ENCODE peak calls at places on chromosomes 7 and 10, in five cellular contexts. X, F, V, Z and C are unnamed samples.

GRCh38 chr10:119533473-119533872 is 9.0 kb downstream of the RGS10 start:
- DNase-seq in Z (no peak), F (peak; percentile 35), V (no peak), X (no peak), C (no peak)

GRCh38 chr7:82985144-82985802 is 177.4 kb downstream of the PCLO start:
- DNase-seq in V (no peak), X (no peak), F (no peak), Z (no peak), C (no peak)

GRCh38 chr7:138842111-138842510 is 44.1 kb upstream of the ATP6V0A4 start:
- DNase-seq in F (no peak), V (no peak), X (peak; percentile 23), Z (no peak), C (no peak)

GRCh38 chr7:48636391-48637015 is 287.8 kb upstream of the CDC14C start:
- DNase-seq in X (peak; percentile 13), V (no peak), F (no peak), Z (no peak), C (no peak)

GRCh38 chr7:84658286-84658685 is 463.7 kb upstream of the SEMA3A start:
- DNase-seq in Z (no peak), V (no peak), F (no peak), X (no peak), C (no peak)

GRCh38 chr10:50857579-50857978 is 27.8 kb downstream of the A1CF start:
- DNase-seq in Z (no peak), V (no peak), F (no peak), X (peak; percentile 5), C (no peak)

GRCh38 chr10:102718220-102718619 is 3.8 kb downstream of the SFXN2 start:
- DNase-seq in V (no peak), X (no peak), Z (no peak), F (no peak), C (peak; percentile 44)

GRCh38 chr7:22287412-22287811 is 69.5 kb downstream of the RAPGEF5 start:
- DNase-seq in V (no peak), F (no peak), Z (no peak), X (no peak), C (no peak)

GRCh38 chr10:3173173-3173878 is 744 bp upstream of the PITRM1 start:
- DNase-seq in X (peak; percentile 82), Z (no peak), F (peak; percentile 90), V (peak; percentile 87), C (peak; percentile 16)

GRCh38 chr10:124746992-124747391 is 2.8 kb upstream of the FAM53B start:
- DNase-seq in Z (no peak), V (no peak), F (peak; percentile 44), X (no peak), C (no peak)

GRCh38 chr7:132251327-132251659 is 325.0 kb downstream of the PLXNA4 start:
- DNase-seq in V (no peak), F (peak; percentile 59), X (peak; percentile 28), Z (no peak), C (peak; percentile 62)

GRCh38 chr7:35263396-35263795 is 9.5 kb upstream of the TBX20 start:
- DNase-seq in F (no peak), Z (no peak), X (no peak), V (no peak), C (no peak)

GRCh38 chr7:98733036-98733435 is 116.0 kb downstream of the NPTX2 start:
- DNase-seq in V (peak; percentile 69), Z (peak; percentile 86), F (no peak), X (peak; percentile 74), C (no peak)

GRCh38 chr10:43628956-43629355 is 19.7 kb downstream of the ZNF32 start:
- DNase-seq in X (no peak), Z (no peak), V (no peak), F (no peak), C (no peak)

GRCh38 chr10:46272863-46273415 is 13.9 kb upstream of the ANTXRL start:
- DNase-seq in X (no peak), F (no peak), V (no peak), Z (peak; percentile 51), C (no peak)

GRCh38 chr10:926075-926698 is 5.3 kb downstream of the LARP4B start:
- DNase-seq in F (no peak), V (no peak), X (no peak), Z (no peak), C (no peak)

GRCh38 chr7:55065079-55065478 is 46.3 kb downstream of the EGFR start:
- DNase-seq in V (no peak), F (peak; percentile 96), Z (no peak), X (no peak), C (peak; percentile 63)